ENCODE peak calls at places on chromosomes 11 and 22, in five cellular contexts. X is endodermal cell, G is testis, U is colonic mucosa, M is fibroblast of mammary gland. O is an unnamed sample.

GRCh38 chr11:19701421-19701820 is 11.2 kb upstream of the NAV2 start:
- DNase-seq in M (no peak), X (no peak), G (no peak), U (no peak), O (no peak)

GRCh38 chr22:27381960-27382742 is 419.4 kb downstream of the MN1 start:
- DNase-seq in X (peak), G (no peak), U (no peak), M (no peak), O (no peak)

GRCh38 chr11:76086713-76087635 is 119.3 kb downstream of the WNT11 start:
- DNase-seq in G (no peak), U (no peak), M (peak), X (no peak), O (peak)

GRCh38 chr11:86143429-86144030 is 74.6 kb upstream of the PICALM start:
- DNase-seq in X (no peak), M (no peak), G (no peak), U (no peak), O (no peak)

GRCh38 chr11:9529333-9529648 is 44.2 kb upstream of the WEE1 start:
- DNase-seq in G (no peak), X (peak), M (peak), U (peak), O (peak)

GRCh38 chr11:74932169-74932568 is 16.7 kb downstream of the XRRA1 start:
- DNase-seq in U (no peak), X (no peak), M (peak), G (no peak), O (peak)

GRCh38 chr11:118002010-118002540 is 15.9 kb downstream of the IL10RA start:
- DNase-seq in M (no peak), X (no peak), U (no peak), G (no peak), O (no peak)

GRCh38 chr11:56764976-56765375 is 16.5 kb upstream of the OR9G4 start:
- DNase-seq in G (no peak), M (no peak), U (no peak), X (no peak), O (no peak)

GRCh38 chr11:34189191-34189590 is 83.8 kb downstream of the NAT10 start:
- DNase-seq in U (no peak), X (no peak), G (no peak), M (no peak), O (no peak)

DNA sequence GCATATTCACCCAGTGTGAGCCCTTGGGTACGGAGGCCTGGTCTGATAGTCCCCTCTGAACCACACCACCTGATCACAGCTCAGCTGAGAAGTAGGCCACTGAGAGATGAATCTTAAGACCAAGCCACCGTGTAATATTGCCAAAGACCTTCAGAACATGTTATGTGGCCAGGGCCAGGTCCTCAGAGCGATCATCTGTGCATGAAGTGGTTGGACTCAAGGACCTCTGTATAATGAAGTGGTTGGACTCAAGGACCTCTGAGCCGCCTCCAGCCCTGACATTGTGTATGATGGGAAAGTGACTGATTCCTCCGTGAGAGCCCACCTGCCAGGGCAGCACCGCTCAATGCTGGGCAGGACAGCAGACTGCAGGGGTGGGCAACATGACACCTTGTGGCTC is 70.2 kb downstream of the TP53I11 start:
- DNase-seq in G (no peak), U (no peak), X (no peak), M (no peak), O (no peak)
- TF ChIP-seq CTCF in G (no peak), U (no peak), X (no peak), M (no peak), O (no peak)

GRCh38 chr11:68615657-68616056 is 68.7 kb upstream of the GAL start:
- DNase-seq in G (no peak), X (no peak), M (no peak), U (no peak), O (no peak)

GRCh38 chr11:68609761-68610160 is 74.6 kb upstream of the GAL start:
- DNase-seq in G (no peak), X (no peak), U (no peak), M (no peak), O (no peak)

GRCh38 chr11:68610452-68611116 is 73.8 kb upstream of the GAL start:
- DNase-seq in U (no peak), M (peak), G (peak), X (no peak), O (peak)
- TF ChIP-seq CTCF in U (no peak), M (peak), G (no peak), X (peak), O (peak)

DNA sequence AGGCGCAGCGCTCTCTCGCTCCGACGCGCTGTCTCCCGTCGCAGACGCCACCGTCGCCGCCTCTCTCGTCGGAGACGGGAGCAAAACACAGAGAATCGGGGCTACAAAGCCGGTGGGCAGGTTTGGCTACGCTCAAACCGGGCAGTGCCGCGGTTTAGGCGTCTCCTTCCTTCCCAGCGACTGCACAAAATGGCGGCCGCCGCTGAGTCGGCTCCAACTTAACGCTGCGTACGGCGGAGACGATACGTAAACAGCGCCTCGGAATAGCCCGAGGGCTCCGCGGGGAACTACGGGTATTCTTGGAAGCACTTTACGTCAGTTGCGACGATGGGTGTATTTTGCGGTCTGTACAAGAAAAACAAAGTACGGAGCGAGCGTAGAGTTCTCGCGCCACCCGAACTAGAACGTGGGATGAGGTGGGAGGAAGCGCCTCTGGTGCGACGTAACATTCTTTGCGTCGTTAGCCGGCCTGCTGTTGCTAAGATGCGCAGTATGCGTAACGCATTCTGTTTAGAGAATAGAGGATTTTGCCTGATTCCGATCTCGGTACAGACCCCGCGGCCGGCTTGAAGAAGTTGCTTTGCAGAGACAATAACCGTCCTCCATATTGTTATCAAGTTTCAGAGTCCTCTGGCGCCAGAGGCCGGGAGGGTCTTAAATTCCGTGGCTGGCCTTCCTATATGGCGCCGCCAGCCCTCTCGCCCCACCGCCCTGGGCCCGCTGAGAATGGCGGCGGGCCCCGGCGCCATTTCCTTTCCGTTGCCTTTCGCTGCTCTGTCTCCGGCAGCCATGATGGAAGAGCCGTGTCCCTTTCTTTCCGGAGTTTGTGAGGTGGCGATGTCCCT is at the start of gene DDX17:
- DNase-seq in G (peak), M (peak), U (peak), X (peak), O (peak)
- TF ChIP-seq CTCF in G (peak), M (no peak), U (no peak), X (no peak), O (no peak)

DNA sequence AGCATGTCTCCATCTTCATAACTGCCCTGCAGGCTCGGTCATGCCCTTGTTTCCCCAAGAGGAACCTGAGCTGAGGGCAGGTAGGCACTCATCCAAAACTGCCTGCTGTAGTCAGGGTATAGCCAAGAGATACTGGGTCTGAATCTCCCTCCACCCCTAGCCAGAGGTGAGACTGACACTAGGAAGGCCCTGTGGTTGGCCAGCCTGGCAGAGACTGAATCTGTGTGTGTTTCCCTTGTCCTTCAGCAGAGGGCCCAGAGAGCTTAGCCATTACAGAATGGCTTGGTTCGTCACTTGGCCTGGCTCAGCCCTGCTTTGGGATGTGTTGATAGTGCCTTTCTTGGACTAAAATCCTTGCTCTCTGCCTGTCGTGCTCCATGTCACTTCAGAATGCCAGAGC is 79.3 kb upstream of the SUSD2 start:
- DNase-seq in M (no peak), X (no peak), U (no peak), G (no peak), O (no peak)
- TF ChIP-seq CTCF in M (no peak), X (peak), U (no peak), G (no peak), O (no peak)

DNA sequence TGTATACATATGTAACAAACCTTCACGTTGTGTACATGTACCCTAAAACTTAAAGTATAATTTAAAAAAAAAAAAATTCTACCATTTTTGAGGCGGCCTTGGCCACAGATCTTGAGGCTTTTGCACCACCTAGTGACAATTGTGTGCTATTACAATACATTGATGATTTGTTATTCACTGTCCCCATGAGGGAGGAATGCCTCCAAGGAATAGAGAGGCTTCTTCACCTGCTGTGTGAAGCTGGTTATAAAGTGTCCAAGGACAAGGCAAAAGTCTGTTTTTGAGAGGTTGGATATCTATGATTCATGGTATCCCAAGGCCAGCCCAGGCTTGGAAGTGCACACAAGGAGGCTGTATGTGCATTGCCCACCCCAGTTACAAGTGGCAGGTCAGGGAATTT is 30.7 kb downstream of the SLC22A25 start:
- DNase-seq in X (peak), M (peak), U (no peak), G (no peak), O (peak)
- TF ChIP-seq CTCF in X (peak), M (peak), U (peak), G (peak), O (peak)

GRCh38 chr22:30606455-30607299 is at the start of gene TCN2:
- DNase-seq in U (peak), X (peak), M (peak), G (peak), O (peak)
- TF ChIP-seq CTCF in U (no peak), X (no peak), M (no peak), G (no peak), O (no peak)